ENCODE peak calls at places on chromosomes 4 and X, in four cellular contexts. L, E, R and Z are unnamed samples.

GRCh38 chrX:129772796-129773431 is 6.8 kb upstream of the SASH3 start:
- DNase-seq in R (no peak), L (no peak), E (no peak), Z (peak)

GRCh38 chr4:145066063-145066501 is 31.9 kb downstream of the ANAPC10 start:
- DNase-seq in R (peak), E (no peak), L (no peak), Z (no peak)

GRCh38 chr4:26912810-26913209 is 52.2 kb downstream of the STIM2 start:
- DNase-seq in R (no peak), E (no peak), L (no peak), Z (no peak)

GRCh38 chr4:15547392-15547791 is 77.7 kb downstream of the CC2D2A start:
- DNase-seq in E (no peak), R (no peak), L (no peak), Z (peak)

GRCh38 chr4:56469489-56470210 is 2.2 kb downstream of the SRP72 start:
- DNase-seq in L (no peak), R (no peak), E (no peak), Z (no peak)

GRCh38 chrX:45900751-45901150 is 644.5 kb downstream of the ZNF674 start:
- DNase-seq in L (no peak), E (no peak), R (no peak), Z (no peak)

GRCh38 chr4:69830529-69831269 is 29.2 kb downstream of the SULT1E1 start:
- DNase-seq in L (no peak), E (peak), R (no peak), Z (no peak)

GRCh38 chr4:123120473-123120872 is 198.1 kb upstream of the NUDT6 start:
- DNase-seq in R (no peak), E (no peak), L (no peak), Z (no peak)

GRCh38 chrX:17376381-17377046 is 1.5 kb downstream of the NHS start:
- DNase-seq in E (no peak), R (peak), L (no peak), Z (no peak)

GRCh38 chr4:61985426-61985825 is 785.3 kb downstream of the ADGRL3 start:
- DNase-seq in L (no peak), E (no peak), R (no peak), Z (no peak)

GRCh38 chr4:85116008-85116407 is 149.5 kb upstream of the WDFY3 start:
- DNase-seq in R (no peak), L (no peak), E (no peak), Z (no peak)

GRCh38 chr4:54929459-54929858 is 195.9 kb downstream of the KDR start:
- DNase-seq in R (no peak), L (no peak), E (no peak), Z (no peak)
- TF ChIP-seq FOXK2 in R (no peak), L (no peak), E (no peak), Z (no peak)

DNA sequence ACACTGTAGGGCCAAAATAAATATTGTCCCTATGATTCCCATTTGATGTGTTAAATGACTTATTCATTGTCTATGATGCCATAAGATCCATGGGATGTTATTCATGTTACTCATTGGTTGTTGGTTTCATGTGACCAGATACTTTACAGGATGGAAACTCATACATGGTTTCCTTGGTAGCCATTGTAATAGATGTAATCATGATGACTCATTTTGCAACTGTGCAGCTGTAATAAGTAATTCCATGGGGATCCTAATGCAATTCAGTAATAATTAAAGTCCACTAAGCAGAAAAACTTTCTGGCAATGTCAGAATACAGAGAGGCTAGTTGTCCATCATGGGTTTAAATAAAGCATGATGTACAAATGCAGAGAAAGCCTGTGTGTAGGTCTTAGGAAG is 389.7 kb upstream of the NR3C2 start:
- DNase-seq in R (no peak), E (no peak), L (no peak), Z (no peak)
- TF ChIP-seq FOXK2 in R (no peak), E (no peak), L (no peak), Z (no peak)

GRCh38 chrX:132435222-132435621 is 53.6 kb downstream of the MBNL3 start:
- DNase-seq in R (no peak), L (no peak), E (no peak), Z (no peak)
- TF ChIP-seq FOXK2 in R (no peak), L (no peak), E (no peak), Z (no peak)

GRCh38 chrX:7228226-7228625 is 80.3 kb upstream of the PUDP start:
- DNase-seq in L (no peak), R (no peak), E (no peak), Z (no peak)
- TF ChIP-seq FOXK2 in L (no peak), R (no peak), E (no peak), Z (no peak)

GRCh38 chr4:138055890-138056289 is 186.3 kb downstream of the SLC7A11 start:
- DNase-seq in R (no peak), E (no peak), L (no peak), Z (no peak)

GRCh38 chr4:138056541-138056940 is 185.6 kb downstream of the SLC7A11 start:
- DNase-seq in R (no peak), E (no peak), L (no peak), Z (no peak)

GRCh38 chr4:138051157-138051556 is 191.0 kb downstream of the SLC7A11 start:
- DNase-seq in R (no peak), E (no peak), L (no peak), Z (no peak)

GRCh38 chr4:138050601-138051000 is 191.5 kb downstream of the SLC7A11 start:
- DNase-seq in R (no peak), L (no peak), E (no peak), Z (no peak)

DNA sequence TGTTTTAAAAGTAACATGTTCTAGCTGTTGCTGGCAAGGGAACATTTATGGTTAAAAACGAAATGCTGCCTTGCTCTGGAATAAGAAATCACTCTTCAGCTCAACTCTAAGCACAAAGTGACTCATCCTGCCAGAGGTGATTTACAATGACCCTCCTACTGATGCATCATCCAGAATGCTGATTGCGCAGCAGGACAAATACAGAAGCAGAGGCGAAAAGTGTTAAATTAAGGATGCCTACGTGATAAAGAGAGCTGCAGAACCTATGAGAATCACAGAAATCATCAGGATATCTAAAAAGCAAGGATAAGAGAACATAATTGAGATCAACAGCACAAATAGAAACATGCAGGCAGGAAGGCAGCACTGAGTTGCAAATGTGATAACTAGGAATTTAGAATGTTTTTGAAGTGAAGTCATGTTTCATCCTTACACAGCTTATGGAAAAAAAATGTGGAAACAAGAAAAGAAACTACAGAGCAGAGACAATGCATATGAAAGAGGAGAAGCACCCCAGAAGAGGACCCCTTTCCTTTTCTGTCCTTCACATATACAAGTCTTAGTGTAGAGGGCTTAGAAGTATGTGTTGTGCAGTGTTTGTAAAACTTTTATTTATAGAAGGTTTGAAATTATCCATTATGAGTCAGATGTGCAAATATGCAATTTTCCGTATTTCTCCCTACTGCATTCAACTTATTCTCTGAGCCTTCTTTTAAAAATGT is 188.4 kb downstream of the SLC7A11 start:
- DNase-seq in R (no peak), E (no peak), L (no peak), Z (no peak)
- TF ChIP-seq FOXK2 in R (no peak), E (no peak), L (no peak), Z (no peak)